ENCODE peak calls at places on chromosomes 16 and 17, in four cellular contexts. C is BJ, P is fibroblast of pulmonary artery, N is neural crest cell. U is an unnamed sample.

GRCh38 chr16:82152641-82153094 is 17.4 kb downstream of the MPHOSPH6 start:
- DNase-seq in C (peak; percentile 75), P (no peak), N (no peak), U (no peak)

GRCh38 chr16:67542464-67542863 is 13.8 kb downstream of the RIPOR1 start:
- DNase-seq in C (no peak), P (peak; percentile 79), N (no peak), U (peak; percentile 86)

GRCh38 chr17:64393000-64393402 is 2.3 kb upstream of the PECAM1 start:
- DNase-seq in C (no peak), P (no peak), N (no peak), U (no peak)

GRCh38 chr16:81626181-81626674 is 152.9 kb upstream of the PLCG2 start:
- DNase-seq in C (no peak), P (no peak), N (no peak), U (no peak)

GRCh38 chr17:7589204-7589868 is 558 bp downstream of the SOX15 start:
- DNase-seq in C (no peak), P (peak; percentile 88), N (peak; percentile 68), U (peak; percentile 90)

GRCh38 chr17:49496183-49496865 is 1.2 kb downstream of the NGFR start:
- DNase-seq in C (no peak), P (peak; percentile 49), N (peak; percentile 88), U (peak; percentile 95)

GRCh38 chr16:55102077-55102476 is 171.4 kb downstream of the IRX5 start:
- DNase-seq in C (no peak), P (no peak), N (no peak), U (no peak)

GRCh38 chr16:830107-830870 is 29.8 kb upstream of the GNG13 start:
- DNase-seq in C (no peak), P (no peak), N (no peak), U (no peak)

GRCh38 chr17:82486186-82487084 is 27.9 kb downstream of the NARF start:
- DNase-seq in C (no peak), P (no peak), N (no peak), U (no peak)

GRCh38 chr16:85667841-85668413 is 20.8 kb downstream of the GINS2 start:
- DNase-seq in C (no peak), P (no peak), N (no peak), U (no peak)
- TF ChIP-seq CTCF in C (no peak), P (no peak), N (no peak), U (no peak)

GRCh38 chr17:68981288-68981687 is 26.1 kb upstream of the ABCA8 start:
- DNase-seq in C (peak; percentile 60), P (peak; percentile 91), N (no peak), U (no peak)
- TF ChIP-seq CTCF in C (no peak), P (no peak), N (no peak), U (no peak)

DNA sequence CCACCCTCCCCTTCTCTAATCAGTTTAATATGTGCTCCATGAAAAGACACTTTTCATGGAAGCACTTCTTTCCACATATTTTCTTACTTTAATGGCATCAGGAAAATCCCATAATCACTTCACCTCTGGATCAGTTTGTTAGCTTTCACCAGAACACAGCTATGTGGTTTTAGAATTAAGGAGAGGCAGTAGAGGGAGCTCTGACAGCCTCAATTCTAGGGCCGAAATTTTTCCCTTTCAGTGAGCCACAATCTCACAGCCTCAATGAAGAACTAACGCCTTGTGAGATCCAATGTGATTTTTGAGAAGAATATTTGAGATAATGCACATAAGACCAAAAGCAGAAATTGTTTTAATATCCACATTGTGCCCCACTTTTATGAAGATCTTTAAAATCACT is 1494.0 kb upstream of the CDH8 start:
- DNase-seq in C (no peak), P (peak; percentile 27), N (no peak), U (no peak)
- TF ChIP-seq CTCF in C (no peak), P (peak; percentile 36), N (no peak), U (no peak)

DNA sequence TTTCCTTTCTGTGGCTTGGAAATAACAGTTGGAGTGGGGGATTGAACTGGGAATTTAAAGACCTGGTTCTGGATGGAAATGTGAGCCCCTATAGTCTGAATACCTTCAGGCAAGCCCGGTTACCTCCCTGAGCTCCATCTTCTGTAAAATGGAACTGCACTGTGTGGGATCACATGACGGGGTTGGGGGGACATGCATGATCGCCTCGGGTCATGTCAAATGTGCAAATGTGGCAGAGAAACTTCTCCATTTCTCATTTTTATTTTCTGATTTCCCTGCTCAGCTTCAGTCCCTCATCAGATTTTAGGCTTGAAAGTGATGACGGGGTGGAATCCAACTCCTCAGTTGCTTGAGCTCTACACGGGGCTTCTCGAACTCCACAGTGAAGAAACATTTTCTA is 1.5 kb downstream of the MT1B start:
- DNase-seq in C (no peak), P (no peak), N (no peak), U (no peak)
- TF ChIP-seq CTCF in C (no peak), P (no peak), N (no peak), U (no peak)